ENCODE peak calls at places on chromosomes 13 and 19, in seven cellular contexts. L, M, X, B, N, U and S are unnamed samples.

GRCh38 chr19:34172661-34173144 is 399 bp downstream of the LSM14A start:
- DNase-seq in L (no peak), M (no peak), X (no peak), B (no peak), N (peak), U (peak), S (no peak)

GRCh38 chr19:28560786-28561185 is 652.2 kb downstream of the UQCRFS1 start:
- DNase-seq in L (no peak), M (no peak), X (no peak), B (no peak), N (no peak), U (no peak), S (no peak)

GRCh38 chr19:51327066-51327985 is 14.6 kb downstream of the VSIG10L start:
- DNase-seq in L (no peak), M (no peak), X (peak), B (no peak), N (peak), U (peak), S (no peak)

GRCh38 chr13:56986121-56986520 is 154.6 kb upstream of the PRR20A start:
- DNase-seq in L (no peak), M (no peak), X (no peak), B (no peak), N (no peak), U (no peak), S (no peak)

GRCh38 chr13:45796421-45796960 is 55.1 kb downstream of the SIAH3 start:
- DNase-seq in L (no peak), M (no peak), X (no peak), B (no peak), N (no peak), U (no peak), S (no peak)

GRCh38 chr13:111912991-111913781 is 153.8 kb upstream of the SOX1 start:
- DNase-seq in L (no peak), M (no peak), X (peak), B (no peak), N (no peak), U (no peak), S (no peak)

GRCh38 chr19:1146858-1147780 is 26.9 kb downstream of the SBNO2 start:
- DNase-seq in L (no peak), M (no peak), X (no peak), B (no peak), N (no peak), U (no peak), S (no peak)

GRCh38 chr19:36032251-36033104 is at the start of gene CLIP3:
- DNase-seq in L (peak), M (peak), X (peak), B (no peak), N (peak), U (peak), S (peak)

GRCh38 chr13:113448885-113449692 is 4.2 kb downstream of the ADPRHL1 start:
- DNase-seq in L (no peak), M (no peak), X (peak), B (no peak), N (peak), U (peak), S (no peak)

GRCh38 chr13:39855236-39855635 is 199.8 kb downstream of the COG6 start:
- DNase-seq in L (no peak), M (no peak), X (no peak), B (no peak), N (no peak), U (no peak), S (no peak)